ENCODE peak calls at places on chromosome 3, in six cellular contexts. One of them, this sample, is unnamed.

GRCh38 chr3:157070600-157070999 is 89.3 kb downstream of the CCNL1 start:
- DNase-seq in PC-9: no peak
- DNase-seq in fibroblast of lung: no peak
- DNase-seq in DND-41: no peak
- DNase-seq in neuronal stem cell: no peak
- DNase-seq in OCI-LY7: no peak
- DNase-seq in this sample: no peak

GRCh38 chr3:193499801-193500485 is 54.8 kb downstream of the ATP13A4 start:
- DNase-seq in PC-9: no peak
- DNase-seq in fibroblast of lung: no peak
- DNase-seq in DND-41: no peak
- DNase-seq in neuronal stem cell: no peak
- DNase-seq in OCI-LY7: no peak
- DNase-seq in this sample: no peak

GRCh38 chr3:196141866-196142673 is 60.2 kb upstream of the TFRC start:
- DNase-seq in PC-9: peak; percentile 92
- DNase-seq in fibroblast of lung: no peak
- DNase-seq in DND-41: no peak
- DNase-seq in neuronal stem cell: no peak
- DNase-seq in OCI-LY7: no peak
- DNase-seq in this sample: no peak

GRCh38 chr3:67083277-67083676 is 85.2 kb downstream of the KBTBD8 start:
- DNase-seq in PC-9: no peak
- DNase-seq in fibroblast of lung: peak; percentile 12
- DNase-seq in DND-41: peak; percentile 76
- DNase-seq in neuronal stem cell: no peak
- DNase-seq in OCI-LY7: peak; percentile 76
- DNase-seq in this sample: no peak

GRCh38 chr3:157868168-157868567 is 238.1 kb downstream of the SHOX2 start:
- DNase-seq in PC-9: no peak
- DNase-seq in fibroblast of lung: peak; percentile 63
- DNase-seq in DND-41: no peak
- DNase-seq in neuronal stem cell: no peak
- DNase-seq in OCI-LY7: no peak
- DNase-seq in this sample: no peak

GRCh38 chr3:152961323-152961722 is 126.4 kb downstream of the P2RY1 start:
- DNase-seq in PC-9: peak; percentile 56
- DNase-seq in fibroblast of lung: peak; percentile 52
- DNase-seq in DND-41: no peak
- DNase-seq in neuronal stem cell: no peak
- DNase-seq in OCI-LY7: peak; percentile 1
- DNase-seq in this sample: no peak

GRCh38 chr3:134754768-134755559 is 40.1 kb upstream of the EPHB1 start:
- DNase-seq in PC-9: no peak
- DNase-seq in fibroblast of lung: peak; percentile 24
- DNase-seq in DND-41: peak; percentile 64
- DNase-seq in neuronal stem cell: peak; percentile 31
- DNase-seq in OCI-LY7: peak; percentile 37
- DNase-seq in this sample: peak; percentile 77

GRCh38 chr3:45986303-45986982 is 9.2 kb downstream of the FYCO1 start:
- DNase-seq in PC-9: peak; percentile 83
- DNase-seq in fibroblast of lung: peak; percentile 67
- DNase-seq in DND-41: no peak
- DNase-seq in neuronal stem cell: no peak
- DNase-seq in OCI-LY7: no peak
- DNase-seq in this sample: no peak

GRCh38 chr3:174440741-174441587 is 418.2 kb upstream of the NAALADL2 start:
- DNase-seq in PC-9: peak; percentile 82
- DNase-seq in fibroblast of lung: peak; percentile 94
- DNase-seq in DND-41: peak; percentile 77
- DNase-seq in neuronal stem cell: peak; percentile 85
- DNase-seq in OCI-LY7: peak; percentile 84
- DNase-seq in this sample: peak; percentile 90

GRCh38 chr3:51401639-51402166 is 10.6 kb downstream of the RBM15B start:
- DNase-seq in PC-9: no peak
- DNase-seq in fibroblast of lung: no peak
- DNase-seq in DND-41: no peak
- DNase-seq in neuronal stem cell: no peak
- DNase-seq in OCI-LY7: no peak
- DNase-seq in this sample: no peak

GRCh38 chr3:170991664-170992063 is 34.9 kb downstream of the SLC2A2 start:
- DNase-seq in PC-9: no peak
- DNase-seq in fibroblast of lung: no peak
- DNase-seq in DND-41: no peak
- DNase-seq in neuronal stem cell: no peak
- DNase-seq in OCI-LY7: no peak
- DNase-seq in this sample: no peak

GRCh38 chr3:147113293-147114045 is 292.9 kb downstream of the ZIC4 start:
- DNase-seq in PC-9: no peak
- DNase-seq in fibroblast of lung: peak; percentile 93
- DNase-seq in DND-41: no peak
- DNase-seq in neuronal stem cell: no peak
- DNase-seq in OCI-LY7: no peak
- DNase-seq in this sample: no peak

GRCh38 chr3:100306695-100307094 is 27.9 kb upstream of the NIT2 start:
- DNase-seq in PC-9: no peak
- DNase-seq in fibroblast of lung: no peak
- DNase-seq in DND-41: no peak
- DNase-seq in neuronal stem cell: no peak
- DNase-seq in OCI-LY7: no peak
- DNase-seq in this sample: no peak

GRCh38 chr3:160052385-160053047 is 63.9 kb downstream of the IL12A start:
- DNase-seq in PC-9: no peak
- DNase-seq in fibroblast of lung: no peak
- DNase-seq in DND-41: no peak
- DNase-seq in neuronal stem cell: no peak
- DNase-seq in OCI-LY7: no peak
- DNase-seq in this sample: no peak

GRCh38 chr3:122864498-122864897 is 69.6 kb downstream of the SLC49A4 start:
- DNase-seq in PC-9: no peak
- DNase-seq in fibroblast of lung: no peak
- DNase-seq in DND-41: no peak
- DNase-seq in neuronal stem cell: no peak
- DNase-seq in OCI-LY7: no peak
- DNase-seq in this sample: no peak

GRCh38 chr3:122858373-122858772 is 63.5 kb downstream of the SLC49A4 start:
- DNase-seq in PC-9: no peak
- DNase-seq in fibroblast of lung: peak; percentile 50
- DNase-seq in DND-41: no peak
- DNase-seq in neuronal stem cell: no peak
- DNase-seq in OCI-LY7: peak; percentile 19
- DNase-seq in this sample: no peak

GRCh38 chr3:122857019-122857418 is 62.1 kb downstream of the SLC49A4 start:
- DNase-seq in PC-9: peak; percentile 57
- DNase-seq in fibroblast of lung: peak; percentile 75
- DNase-seq in DND-41: no peak
- DNase-seq in neuronal stem cell: no peak
- DNase-seq in OCI-LY7: no peak
- DNase-seq in this sample: no peak

DNA sequence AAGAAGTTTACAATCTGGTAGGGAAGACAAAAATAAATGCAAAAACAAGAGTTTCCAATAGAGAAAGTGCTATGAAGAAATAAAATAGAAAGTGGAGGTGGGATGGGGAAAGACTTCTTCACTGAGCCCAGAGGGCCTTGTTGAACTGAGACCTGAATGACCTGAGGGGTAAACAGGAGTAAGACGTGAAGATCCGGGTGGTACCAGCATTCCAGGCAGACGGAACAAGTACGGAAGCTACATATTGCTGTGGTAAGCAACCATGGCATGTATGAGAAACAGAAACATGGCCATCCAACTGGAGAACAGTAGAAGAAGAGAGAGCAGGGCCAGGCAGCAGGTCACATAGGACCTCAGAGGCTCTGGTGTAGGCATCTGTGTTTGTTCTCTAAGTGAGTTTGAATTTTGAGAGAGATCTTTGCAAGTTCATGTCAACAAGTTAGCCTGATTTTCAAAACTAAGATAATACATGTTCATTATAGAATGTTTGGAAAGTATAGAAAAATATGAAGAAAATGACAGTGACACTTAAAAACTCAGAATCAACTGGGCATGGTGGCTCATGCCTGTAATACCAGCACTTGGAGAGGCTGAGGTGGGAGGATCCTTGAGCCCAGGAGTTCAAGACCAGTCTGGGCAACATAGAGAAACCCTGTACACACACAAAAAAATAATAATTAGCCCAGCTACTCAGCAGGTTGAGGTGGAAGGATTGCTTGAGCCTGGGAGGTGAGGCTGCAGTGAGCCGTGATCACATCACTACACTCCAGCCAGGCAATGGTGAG is 64.3 kb downstream of the SLC49A4 start:
- DNase-seq in PC-9: no peak
- DNase-seq in fibroblast of lung: no peak
- DNase-seq in DND-41: no peak
- DNase-seq in neuronal stem cell: no peak
- DNase-seq in OCI-LY7: no peak
- DNase-seq in this sample: no peak
- H2AFZ ChIP-seq in PC-9: no peak overlapping the region
- H2AFZ ChIP-seq in fibroblast of lung: no peak overlapping the region
- H2AFZ ChIP-seq in DND-41: no peak overlapping the region
- H2AFZ ChIP-seq in neuronal stem cell: no peak overlapping the region
- H2AFZ ChIP-seq in OCI-LY7: no peak overlapping the region
- H2AFZ ChIP-seq in this sample: no peak overlapping the region

GRCh38 chr3:190058486-190059241 is 62.0 kb downstream of the P3H2 start:
- DNase-seq in PC-9: no peak
- DNase-seq in fibroblast of lung: no peak
- DNase-seq in DND-41: no peak
- DNase-seq in neuronal stem cell: no peak
- DNase-seq in OCI-LY7: no peak
- DNase-seq in this sample: no peak
- H2AFZ ChIP-seq in PC-9: no peak overlapping the region
- H2AFZ ChIP-seq in fibroblast of lung: no peak overlapping the region
- H2AFZ ChIP-seq in DND-41: no peak overlapping the region
- H2AFZ ChIP-seq in neuronal stem cell: peak overlapping the region; percentile 73
- H2AFZ ChIP-seq in OCI-LY7: no peak overlapping the region
- H2AFZ ChIP-seq in this sample: no peak overlapping the region

GRCh38 chr3:38493019-38493418 is 3.1 kb upstream of the EXOG start:
- DNase-seq in PC-9: no peak
- DNase-seq in fibroblast of lung: peak; percentile 72
- DNase-seq in DND-41: no peak
- DNase-seq in neuronal stem cell: no peak
- DNase-seq in OCI-LY7: no peak
- DNase-seq in this sample: no peak

GRCh38 chr3:38497026-38497425 is 886 bp downstream of the EXOG start:
- DNase-seq in PC-9: no peak
- DNase-seq in fibroblast of lung: no peak
- DNase-seq in DND-41: no peak
- DNase-seq in neuronal stem cell: no peak
- DNase-seq in OCI-LY7: peak; percentile 12
- DNase-seq in this sample: no peak

GRCh38 chr3:38500688-38501417 is 4.7 kb downstream of the EXOG start:
- DNase-seq in PC-9: no peak
- DNase-seq in fibroblast of lung: no peak
- DNase-seq in DND-41: no peak
- DNase-seq in neuronal stem cell: no peak
- DNase-seq in OCI-LY7: no peak
- DNase-seq in this sample: no peak

GRCh38 chr3:38491215-38491614 is 4.9 kb upstream of the EXOG start:
- DNase-seq in PC-9: no peak
- DNase-seq in fibroblast of lung: no peak
- DNase-seq in DND-41: no peak
- DNase-seq in neuronal stem cell: no peak
- DNase-seq in OCI-LY7: no peak
- DNase-seq in this sample: no peak

DNA sequence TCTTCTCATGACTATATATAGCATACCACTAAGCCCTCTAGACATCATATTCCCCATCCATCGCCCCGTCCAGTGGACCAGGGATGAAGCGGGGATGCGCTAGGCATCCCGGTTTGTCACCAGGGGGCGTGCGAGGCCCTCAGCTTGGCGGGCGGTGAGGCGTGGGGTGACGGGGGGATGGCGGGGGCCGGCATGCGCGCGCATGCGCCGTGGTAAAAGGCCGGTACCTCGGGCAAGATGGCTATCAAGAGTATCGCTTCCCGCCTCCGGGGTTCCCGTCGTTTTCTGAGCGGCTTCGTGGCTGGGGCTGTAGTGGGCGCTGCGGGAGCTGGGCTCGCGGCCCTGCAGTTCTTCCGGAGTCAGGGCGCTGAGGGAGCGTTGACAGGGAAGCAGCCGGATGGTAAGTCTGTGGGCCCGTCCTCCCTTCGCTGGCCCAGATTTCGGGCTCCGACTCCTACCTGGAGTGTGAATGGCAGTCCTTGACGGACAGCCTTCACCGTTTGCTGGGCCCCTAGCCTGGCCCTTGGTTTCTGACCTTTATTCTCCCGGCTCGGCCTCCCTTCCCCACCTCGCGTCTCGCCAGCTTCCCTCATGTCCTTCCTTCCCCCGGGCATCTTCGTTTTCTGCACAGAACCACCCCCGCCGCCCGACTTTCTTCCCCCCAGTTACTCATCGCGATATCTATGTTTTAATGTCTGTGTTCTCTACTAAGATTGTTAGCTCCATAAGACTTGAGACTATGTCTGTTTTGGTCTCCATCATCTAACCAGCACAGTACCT is at the start of gene EXOG:
- DNase-seq in PC-9: peak; percentile 71
- DNase-seq in fibroblast of lung: peak; percentile 92
- DNase-seq in DND-41: peak; percentile 95
- DNase-seq in neuronal stem cell: peak; percentile 90
- DNase-seq in OCI-LY7: peak; percentile 95
- DNase-seq in this sample: peak; percentile 96
- H2AFZ ChIP-seq in PC-9: peak within 1 kb of the TSS; percentile 100
- H2AFZ ChIP-seq in fibroblast of lung: peak within 1 kb of the TSS; percentile 98
- H2AFZ ChIP-seq in DND-41: peak within 1 kb of the TSS; percentile 88
- H2AFZ ChIP-seq in neuronal stem cell: peak within 1 kb of the TSS; percentile 96
- H2AFZ ChIP-seq in OCI-LY7: peak within 1 kb of the TSS; percentile 88
- H2AFZ ChIP-seq in this sample: no peak within 1 kb of the TSS

GRCh38 chr3:15794842-15795562 is 2.8 kb downstream of the ANKRD28 start:
- DNase-seq in PC-9: no peak
- DNase-seq in fibroblast of lung: peak; percentile 51
- DNase-seq in DND-41: no peak
- DNase-seq in neuronal stem cell: no peak
- DNase-seq in OCI-LY7: no peak
- DNase-seq in this sample: no peak

GRCh38 chr3:15795563-15796308 is 2.0 kb downstream of the ANKRD28 start:
- DNase-seq in PC-9: peak; percentile 65
- DNase-seq in fibroblast of lung: peak; percentile 65
- DNase-seq in DND-41: no peak
- DNase-seq in neuronal stem cell: no peak
- DNase-seq in OCI-LY7: peak; percentile 28
- DNase-seq in this sample: no peak

GRCh38 chr3:15797600-15798303 is at the start of gene ANKRD28:
- DNase-seq in PC-9: peak; percentile 92
- DNase-seq in fibroblast of lung: peak; percentile 99
- DNase-seq in DND-41: peak; percentile 51
- DNase-seq in neuronal stem cell: peak; percentile 30
- DNase-seq in OCI-LY7: peak; percentile 37
- DNase-seq in this sample: no peak

GRCh38 chr3:15796771-15797599 is 794 bp downstream of the ANKRD28 start:
- DNase-seq in PC-9: peak; percentile 65
- DNase-seq in fibroblast of lung: peak; percentile 68
- DNase-seq in DND-41: peak; percentile 28
- DNase-seq in neuronal stem cell: peak; percentile 41
- DNase-seq in OCI-LY7: no peak
- DNase-seq in this sample: no peak

DNA sequence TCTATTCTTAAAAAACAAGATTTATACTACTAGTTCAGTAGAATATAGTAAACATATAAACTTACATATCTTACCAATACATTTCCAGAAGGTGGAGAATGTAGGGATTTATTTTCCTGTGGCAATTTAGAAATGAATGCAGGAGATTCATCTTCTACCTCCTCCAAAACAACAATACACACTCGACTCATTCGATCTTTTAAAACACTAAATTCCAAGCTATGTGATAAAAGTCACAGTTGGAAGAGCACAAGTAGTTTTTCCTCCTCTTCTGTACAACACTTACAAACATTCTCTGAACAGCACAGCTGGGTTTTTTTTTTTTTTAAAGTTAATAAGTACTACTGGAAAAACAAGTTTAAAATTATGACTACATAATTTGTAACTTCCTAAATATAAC is 1.4 kb downstream of the ANKRD28 start:
- DNase-seq in PC-9: no peak
- DNase-seq in fibroblast of lung: no peak
- DNase-seq in DND-41: no peak
- DNase-seq in neuronal stem cell: no peak
- DNase-seq in OCI-LY7: no peak
- DNase-seq in this sample: no peak
- H2AFZ ChIP-seq in PC-9: no peak overlapping the region
- H2AFZ ChIP-seq in fibroblast of lung: no peak overlapping the region
- H2AFZ ChIP-seq in DND-41: no peak overlapping the region
- H2AFZ ChIP-seq in neuronal stem cell: no peak overlapping the region
- H2AFZ ChIP-seq in OCI-LY7: no peak overlapping the region
- H2AFZ ChIP-seq in this sample: no peak overlapping the region

This sample was measured in H9.